ENCODE peak calls at places on chromosomes 12 and 14, in nine cellular contexts. Z, G, H, B, D, R, L, S and Y are unnamed samples.

GRCh38 chr12:52873832-52874572 is 25.2 kb upstream of the KRT78 start:
- DNase-seq in B (peak; percentile 33), R (peak; percentile 96), D (peak; percentile 88), S (peak; percentile 91), L (peak; percentile 78), H (peak; percentile 95), Z (peak; percentile 78), G (peak; percentile 18), Y (peak; percentile 43)

GRCh38 chr12:10715491-10715890 is 7.6 kb downstream of the YBX3 start:
- DNase-seq in Z (no peak), H (no peak), S (no peak), B (no peak), G (no peak), R (no peak), D (no peak), L (no peak), Y (no peak)

GRCh38 chr14:62616668-62617067 is 428.6 kb downstream of the KCNH5 start:
- DNase-seq in S (no peak), G (no peak), H (no peak), D (no peak), R (no peak), L (no peak), B (no peak), Z (no peak), Y (no peak)

GRCh38 chr14:70714055-70714550 is 72.4 kb downstream of the TTC9 start:
- DNase-seq in Z (peak; percentile 18), G (peak; percentile 56), S (peak; percentile 78), B (peak; percentile 67), D (peak; percentile 17), R (peak; percentile 58), H (no peak), L (peak; percentile 10), Y (no peak)

GRCh38 chr12:33752854-33753253 is 269.4 kb upstream of the ALG10 start:
- DNase-seq in H (no peak), D (peak; percentile 7), S (no peak), G (no peak), B (no peak), R (no peak), Z (no peak), L (no peak), Y (no peak)

GRCh38 chr12:56766535-56766934 is 3.4 kb downstream of the HSD17B6 start:
- DNase-seq in D (no peak), S (no peak), Z (no peak), G (peak; percentile 56), R (no peak), L (no peak), B (no peak), H (no peak), Y (no peak)

GRCh38 chr14:76918176-76918750 is 92.1 kb downstream of the LRRC74A start:
- DNase-seq in B (no peak), Z (peak; percentile 39), S (peak; percentile 98), R (peak; percentile 32), D (peak; percentile 57), L (peak; percentile 88), G (no peak), H (peak; percentile 73), Y (no peak)

GRCh38 chr12:102781117-102781516 is 135.9 kb downstream of the PAH start:
- DNase-seq in B (no peak), S (no peak), R (no peak), H (no peak), D (no peak), G (no peak), L (no peak), Z (no peak), Y (no peak)

GRCh38 chr12:68808388-68809189 is 612 bp downstream of the MDM2 start:
- DNase-seq in S (peak; percentile 95), G (peak; percentile 22), H (peak; percentile 93), R (peak; percentile 99), L (peak; percentile 86), D (peak; percentile 86), Z (peak; percentile 88), B (peak; percentile 59), Y (peak; percentile 82)